ENCODE peak calls at places on chromosomes 11 and 22, in nine cellular contexts. One of them, this sample, is unnamed.

GRCh38 chr11:107018902-107019493 is 722 bp upstream of the GUCY1A2 start:
- DNase-seq in SK-N-SH: peak
- DNase-seq in mucosa of descending colon: peak
- DNase-seq in SHP77: no peak
- DNase-seq in T-helper 1 cell: no peak
- DNase-seq in NCI-H226: peak
- DNase-seq in HEK293T: peak
- DNase-seq in Right ventricle myocardium superior: peak
- DNase-seq in MV-4-11: no peak
- DNase-seq in this sample: no peak

GRCh38 chr11:2826679-2827056 is 58.9 kb downstream of the CDKN1C start:
- DNase-seq in SK-N-SH: no peak
- DNase-seq in mucosa of descending colon: peak
- DNase-seq in SHP77: no peak
- DNase-seq in T-helper 1 cell: no peak
- DNase-seq in NCI-H226: no peak
- DNase-seq in HEK293T: no peak
- DNase-seq in Right ventricle myocardium superior: peak
- DNase-seq in MV-4-11: peak
- DNase-seq in this sample: no peak

GRCh38 chr11:2579315-2580060 is 120.3 kb downstream of the KCNQ1OT1 start:
- DNase-seq in SK-N-SH: peak
- DNase-seq in mucosa of descending colon: peak
- DNase-seq in SHP77: no peak
- DNase-seq in T-helper 1 cell: no peak
- DNase-seq in NCI-H226: no peak
- DNase-seq in HEK293T: no peak
- DNase-seq in Right ventricle myocardium superior: peak
- DNase-seq in MV-4-11: no peak
- DNase-seq in this sample: no peak

GRCh38 chr11:35059040-35059439 is 79.9 kb upstream of the CD44 start:
- DNase-seq in SK-N-SH: no peak
- DNase-seq in mucosa of descending colon: no peak
- DNase-seq in SHP77: no peak
- DNase-seq in T-helper 1 cell: no peak
- DNase-seq in NCI-H226: no peak
- DNase-seq in HEK293T: no peak
- DNase-seq in Right ventricle myocardium superior: no peak
- DNase-seq in MV-4-11: peak
- DNase-seq in this sample: no peak

GRCh38 chr22:32728291-32728690 is 73.2 kb upstream of the TIMP3 start:
- DNase-seq in SK-N-SH: no peak
- DNase-seq in mucosa of descending colon: no peak
- DNase-seq in SHP77: no peak
- DNase-seq in T-helper 1 cell: no peak
- DNase-seq in NCI-H226: no peak
- DNase-seq in HEK293T: no peak
- DNase-seq in Right ventricle myocardium superior: no peak
- DNase-seq in MV-4-11: no peak
- DNase-seq in this sample: no peak

GRCh38 chr11:35182317-35182939 is 43.5 kb downstream of the CD44 start:
- DNase-seq in SK-N-SH: no peak
- DNase-seq in mucosa of descending colon: no peak
- DNase-seq in SHP77: no peak
- DNase-seq in T-helper 1 cell: no peak
- DNase-seq in NCI-H226: no peak
- DNase-seq in HEK293T: no peak
- DNase-seq in Right ventricle myocardium superior: no peak
- DNase-seq in MV-4-11: peak
- DNase-seq in this sample: no peak

GRCh38 chr11:65225284-65226102 is 36.3 kb upstream of the POLA2 start:
- DNase-seq in SK-N-SH: peak
- DNase-seq in mucosa of descending colon: no peak
- DNase-seq in SHP77: peak
- DNase-seq in T-helper 1 cell: peak
- DNase-seq in NCI-H226: no peak
- DNase-seq in HEK293T: peak
- DNase-seq in Right ventricle myocardium superior: peak
- DNase-seq in MV-4-11: peak
- DNase-seq in this sample: no peak

GRCh38 chr11:73971175-73971719 is 11.4 kb downstream of the UCP2 start:
- DNase-seq in SK-N-SH: no peak
- DNase-seq in mucosa of descending colon: no peak
- DNase-seq in SHP77: no peak
- DNase-seq in T-helper 1 cell: no peak
- DNase-seq in NCI-H226: no peak
- DNase-seq in HEK293T: no peak
- DNase-seq in Right ventricle myocardium superior: no peak
- DNase-seq in MV-4-11: peak
- DNase-seq in this sample: no peak

GRCh38 chr11:61756452-61757212 is 4.2 kb downstream of the MYRF start:
- DNase-seq in SK-N-SH: no peak
- DNase-seq in mucosa of descending colon: peak
- DNase-seq in SHP77: no peak
- DNase-seq in T-helper 1 cell: no peak
- DNase-seq in NCI-H226: peak
- DNase-seq in HEK293T: no peak
- DNase-seq in Right ventricle myocardium superior: no peak
- DNase-seq in MV-4-11: peak
- DNase-seq in this sample: no peak

GRCh38 chr11:107859459-107860239 is 1.1 kb upstream of the SLC35F2 start:
- DNase-seq in SK-N-SH: peak
- DNase-seq in mucosa of descending colon: peak
- DNase-seq in SHP77: peak
- DNase-seq in T-helper 1 cell: peak
- DNase-seq in NCI-H226: peak
- DNase-seq in HEK293T: peak
- DNase-seq in Right ventricle myocardium superior: peak
- DNase-seq in MV-4-11: no peak
- DNase-seq in this sample: no peak

GRCh38 chr11:102451041-102451692 is 1.4 kb downstream of the TMEM123 start:
- DNase-seq in SK-N-SH: no peak
- DNase-seq in mucosa of descending colon: no peak
- DNase-seq in SHP77: no peak
- DNase-seq in T-helper 1 cell: no peak
- DNase-seq in NCI-H226: no peak
- DNase-seq in HEK293T: no peak
- DNase-seq in Right ventricle myocardium superior: no peak
- DNase-seq in MV-4-11: no peak
- DNase-seq in this sample: no peak

GRCh38 chr11:129041611-129042018 is 98.9 kb upstream of the TP53AIP1 start:
- DNase-seq in SK-N-SH: no peak
- DNase-seq in mucosa of descending colon: no peak
- DNase-seq in SHP77: no peak
- DNase-seq in T-helper 1 cell: no peak
- DNase-seq in NCI-H226: no peak
- DNase-seq in HEK293T: no peak
- DNase-seq in Right ventricle myocardium superior: no peak
- DNase-seq in MV-4-11: no peak
- DNase-seq in this sample: no peak

GRCh38 chr22:32636884-32637283 is 162.3 kb downstream of the FBXO7 start:
- DNase-seq in SK-N-SH: no peak
- DNase-seq in mucosa of descending colon: no peak
- DNase-seq in SHP77: no peak
- DNase-seq in T-helper 1 cell: no peak
- DNase-seq in NCI-H226: no peak
- DNase-seq in HEK293T: no peak
- DNase-seq in Right ventricle myocardium superior: no peak
- DNase-seq in MV-4-11: no peak
- DNase-seq in this sample: no peak

GRCh38 chr11:128422576-128423370 is 164.6 kb downstream of the ETS1 start:
- DNase-seq in SK-N-SH: peak
- DNase-seq in mucosa of descending colon: peak
- DNase-seq in SHP77: no peak
- DNase-seq in T-helper 1 cell: peak
- DNase-seq in NCI-H226: no peak
- DNase-seq in HEK293T: no peak
- DNase-seq in Right ventricle myocardium superior: peak
- DNase-seq in MV-4-11: no peak
- DNase-seq in this sample: no peak

GRCh38 chr22:45600791-45601730 is 70.6 kb upstream of the ATXN10 start:
- DNase-seq in SK-N-SH: no peak
- DNase-seq in mucosa of descending colon: no peak
- DNase-seq in SHP77: no peak
- DNase-seq in T-helper 1 cell: no peak
- DNase-seq in NCI-H226: peak
- DNase-seq in HEK293T: no peak
- DNase-seq in Right ventricle myocardium superior: no peak
- DNase-seq in MV-4-11: no peak
- DNase-seq in this sample: no peak

GRCh38 chr22:48702573-48703264 is 1125.0 kb downstream of the BRD1 start:
- DNase-seq in SK-N-SH: no peak
- DNase-seq in mucosa of descending colon: peak
- DNase-seq in SHP77: no peak
- DNase-seq in T-helper 1 cell: no peak
- DNase-seq in NCI-H226: no peak
- DNase-seq in HEK293T: no peak
- DNase-seq in Right ventricle myocardium superior: peak
- DNase-seq in MV-4-11: peak
- DNase-seq in this sample: no peak

GRCh38 chr11:2951235-2952110 is 22.3 kb upstream of the PHLDA2 start:
- DNase-seq in SK-N-SH: no peak
- DNase-seq in mucosa of descending colon: no peak
- DNase-seq in SHP77: no peak
- DNase-seq in T-helper 1 cell: no peak
- DNase-seq in NCI-H226: no peak
- DNase-seq in HEK293T: no peak
- DNase-seq in Right ventricle myocardium superior: no peak
- DNase-seq in MV-4-11: peak
- DNase-seq in this sample: no peak

This sample was measured in cortex of kidney.